ENCODE peak calls at places on chromosomes 7 and 10, in seven cellular contexts. M is K562, E is endodermal cell, P is left ventricle myocardium inferior, G is thyroid gland, U is sigmoid colon, T is IMR-90. X is an unnamed sample. For H3K4me1, the result is how much of the 10 kb centered on the place peaks cover.

GRCh38 chr7:118839544-118839943 is 615.0 kb downstream of the ANKRD7 start:
- DNase-seq in P (no peak), T (no peak), U (no peak), M (no peak), E (no peak), G (no peak), X (no peak)

GRCh38 chr7:92255308-92255707 is 9.5 kb downstream of the ANKIB1 start:
- DNase-seq in E (no peak), M (no peak), P (no peak), T (peak), G (no peak), U (no peak), X (no peak)

GRCh38 chr10:50990568-50991495 is 83.5 kb upstream of the PRKG1 start:
- DNase-seq in P (peak), G (peak), U (peak), M (no peak), T (peak), E (peak), X (no peak)

GRCh38 chr10:113576853-113577252 is 24.0 kb downstream of the HABP2 start:
- DNase-seq in U (no peak), P (no peak), E (peak), T (peak), M (peak), G (no peak), X (no peak)

GRCh38 chr10:71285180-71285545 is 33.9 kb upstream of the SLC29A3 start:
- DNase-seq in P (no peak), M (peak), T (peak), G (peak), U (no peak), E (peak), X (no peak)

GRCh38 chr7:96723622-96724021 is 14.0 kb upstream of the SEM1 start:
- DNase-seq in U (no peak), G (no peak), M (no peak), T (no peak), P (no peak), E (no peak), X (no peak)

GRCh38 chr10:62224606-62225005 is 44.0 kb downstream of the RTKN2 start:
- DNase-seq in M (no peak), P (no peak), E (peak), T (peak), U (no peak), G (no peak), X (no peak)

GRCh38 chr7:25216837-25217236 is 11.4 kb downstream of the NPVF start:
- DNase-seq in M (peak), G (no peak), E (no peak), T (peak), U (no peak), P (no peak), X (no peak)

GRCh38 chr7:128347573-128348147 is 4.0 kb upstream of the RBM28 start:
- DNase-seq in P (peak), E (peak), M (peak), U (no peak), T (peak), G (peak), X (peak)

GRCh38 chr7:101436226-101436745 is 73.6 kb downstream of the COL26A1 start:
- DNase-seq in G (no peak), M (no peak), T (no peak), U (no peak), E (peak), P (no peak), X (no peak)

GRCh38 chr10:70337201-70337651 is 45.2 kb downstream of the LRRC20 start:
- DNase-seq in M (no peak), T (peak), G (no peak), E (peak), U (peak), P (no peak), X (no peak)

GRCh38 chr10:94103902-94104301 is 110.2 kb downstream of the PLCE1 start:
- DNase-seq in T (peak), E (no peak), M (no peak), P (no peak), G (no peak), U (no peak), X (no peak)

GRCh38 chr10:81876253-81876731 is 1.3 kb downstream of the NRG3 start:
- DNase-seq in T (no peak), M (no peak), G (peak), P (no peak), E (peak), U (no peak), X (no peak)

GRCh38 chr10:775245-776075 is 86.0 kb upstream of the DIP2C start:
- DNase-seq in M (no peak), T (peak), G (no peak), U (peak), E (no peak), P (no peak), X (no peak)

GRCh38 chr10:60903096-60903495 is 40.9 kb downstream of the RHOBTB1 start:
- DNase-seq in U (no peak), M (no peak), T (no peak), P (no peak), E (no peak), G (no peak), X (no peak)

GRCh38 chr10:129233351-129234148 is 233.5 kb upstream of the MGMT start:
- DNase-seq in P (no peak), M (no peak), U (no peak), E (no peak), T (no peak), G (no peak), X (no peak)

GRCh38 chr10:102419561-102420442 is 834 bp upstream of the FBXL15 start:
- DNase-seq in M (peak), G (peak), U (no peak), T (no peak), P (peak), E (peak), X (peak)

GRCh38 chr10:56856569-56856968 is 495.5 kb upstream of the ZWINT start:
- DNase-seq in P (no peak), G (no peak), U (no peak), E (no peak), M (no peak), T (no peak), X (no peak)

GRCh38 chr7:19557726-19558470 is 150.9 kb downstream of the POLR1F start:
- DNase-seq in T (no peak), P (no peak), U (no peak), G (no peak), M (no peak), E (no peak), X (no peak)

GRCh38 chr7:34104992-34105391 is 199.7 kb downstream of the BMPER start:
- DNase-seq in T (peak), E (no peak), U (no peak), G (no peak), P (no peak), M (no peak), X (no peak)

GRCh38 chr10:69061305-69062161 is 26.4 kb upstream of the SRGN start:
- DNase-seq in T (peak), U (peak), G (peak), E (no peak), P (peak), M (peak), X (no peak)

GRCh38 chr7:154484406-154484805 is 432.2 kb downstream of the DPP6 start:
- DNase-seq in E (peak), U (no peak), M (no peak), P (no peak), T (no peak), G (no peak), X (no peak)

GRCh38 chr7:19404912-19405329 is 259.7 kb upstream of the FERD3L start:
- DNase-seq in P (no peak), T (peak), E (peak), U (no peak), G (peak), M (no peak), X (no peak)

GRCh38 chr10:31709501-31709900 is 219.1 kb downstream of the ARHGAP12 start:
- DNase-seq in U (no peak), P (no peak), T (no peak), E (no peak), G (no peak), M (no peak), X (no peak)

GRCh38 chr7:86644282-86645173 is 819 bp downstream of the GRM3 start:
- DNase-seq in G (peak), E (peak), U (peak), P (no peak), T (no peak), M (no peak), X (no peak)

GRCh38 chr10:114499630-114500190 is 95.4 kb upstream of the AFAP1L2 start:
- DNase-seq in G (no peak), M (no peak), P (no peak), U (no peak), T (no peak), E (no peak), X (no peak)

GRCh38 chr7:98251251-98251843 is 685 bp downstream of the TECPR1 start:
- DNase-seq in P (no peak), U (no peak), T (no peak), E (no peak), M (no peak), G (peak), X (peak)

GRCh38 chr10:44971419-44971818 is 7.2 kb downstream of the DEPP1 start:
- DNase-seq in U (peak), M (no peak), T (no peak), E (no peak), P (no peak), G (no peak), X (no peak)
- H3K4me1 ChIP-seq in U (under half), M (under half), T (under half), E (under half), P (half or more), G (half or more), X (under half)

GRCh38 chr10:30028006-30028441 is 31.4 kb downstream of the JCAD start:
- DNase-seq in P (peak), E (no peak), T (no peak), G (peak), U (peak), M (no peak), X (no peak)
- H3K27ac ChIP-seq in P (peak), E (peak), T (no peak), G (peak), U (peak), M (no peak), X (no peak)

GRCh38 chr10:29579455-29579970 is 55.3 kb downstream of the SVIL start:
- DNase-seq in M (no peak), T (no peak), E (no peak), G (no peak), U (no peak), P (no peak), X (no peak)
- H3K4me1 ChIP-seq in M (under half), T (under half), E (under half), G (under half), U (under half), P (half or more), X (under half)

GRCh38 chr7:54792383-54792782 is 33.4 kb upstream of the SEC61G start:
- DNase-seq in T (no peak), M (no peak), E (no peak), P (no peak), G (no peak), U (no peak), X (no peak)
- H3K27ac ChIP-seq in T (no peak), M (no peak), E (no peak), P (no peak), G (no peak), U (no peak), X (no peak)

GRCh38 chr7:116805100-116805544 is 57.3 kb upstream of the CAPZA2 start:
- DNase-seq in G (no peak), T (peak), M (no peak), P (no peak), U (no peak), E (no peak), X (no peak)
- H3K4me1 ChIP-seq in G (under half), T (under half), M (under half), P (under half), U (under half), E (under half), X (under half)